ENCODE peak calls at places on chromosome 12, in four cellular contexts. A, F, T and R are unnamed samples.
A peak's percentile ranks its signal among the peaks of the same experiment; 100 is the strongest.

GRCh38 chr12:82524020-82524419 is 162.7 kb upstream of the TMTC2 start:
- DNase-seq in A (peak; percentile 29), T (no peak), F (no peak), R (no peak)

GRCh38 chr12:1360812-1361211 is 233.6 kb downstream of the FBXL14 start:
- DNase-seq in T (no peak), F (no peak), A (peak; percentile 30), R (no peak)

GRCh38 chr12:24191117-24191516 is 241.6 kb upstream of the SOX5 start:
- DNase-seq in T (no peak), F (no peak), A (no peak), R (no peak)

GRCh38 chr12:47190905-47191304 is 111.1 kb upstream of the AMIGO2 start:
- DNase-seq in T (no peak), A (no peak), F (no peak), R (no peak)

GRCh38 chr12:91620949-91621348 is 438.3 kb upstream of the DCN start:
- DNase-seq in A (no peak), F (no peak), T (no peak), R (no peak)

GRCh38 chr12:3596703-3597472 is 105.9 kb downstream of the PRMT8 start:
- DNase-seq in F (no peak), A (no peak), T (no peak), R (no peak)

GRCh38 chr12:116735951-116736599 is 1.8 kb downstream of the SPRING1 start:
- DNase-seq in A (peak; percentile 17), T (no peak), F (no peak), R (no peak)

GRCh38 chr12:53589915-53590314 is 36.3 kb downstream of the ATF7 start:
- DNase-seq in A (no peak), F (no peak), T (no peak), R (no peak)

GRCh38 chr12:23084236-23084995 is 459.4 kb downstream of the ETNK1 start:
- DNase-seq in F (no peak), T (no peak), A (peak; percentile 59), R (no peak)

GRCh38 chr12:71702590-71702989 is 16.7 kb downstream of the TMEM19 start:
- DNase-seq in T (no peak), A (no peak), F (no peak), R (no peak)

GRCh38 chr12:3311027-3311402 is 180.0 kb upstream of the PRMT8 start:
- DNase-seq in T (no peak), A (no peak), F (no peak), R (no peak)

GRCh38 chr12:106645074-106645421 is 62.2 kb downstream of the RFX4 start:
- DNase-seq in F (no peak), A (no peak), T (peak; percentile 80), R (peak; percentile 47)

GRCh38 chr12:60106207-60106606 is 510.4 kb downstream of the SLC16A7 start:
- DNase-seq in F (no peak), T (no peak), A (peak; percentile 14), R (no peak)

GRCh38 chr12:104603545-104603973 is 146.8 kb downstream of the CHST11 start:
- DNase-seq in F (no peak), A (peak; percentile 79), T (no peak), R (no peak)

GRCh38 chr12:132827763-132828703 is 636 bp downstream of the GOLGA3 start:
- DNase-seq in T (no peak), F (no peak), A (peak; percentile 65), R (peak; percentile 36)

GRCh38 chr12:89373772-89374572 is 21.7 kb upstream of the DUSP6 start:
- DNase-seq in T (no peak), A (no peak), F (no peak), R (peak; percentile 52)

GRCh38 chr12:59039005-59039404 is 118.7 kb upstream of the LRIG3 start:
- DNase-seq in T (no peak), F (no peak), A (no peak), R (no peak)

GRCh38 chr12:75870878-75871277 is 160.7 kb downstream of the PHLDA1 start:
- DNase-seq in A (no peak), T (no peak), F (no peak), R (no peak)

GRCh38 chr12:104668274-104668718 is 211.5 kb downstream of the CHST11 start:
- DNase-seq in T (no peak), A (no peak), F (peak; percentile 32), R (no peak)

GRCh38 chr12:25459541-25459951 is 93.5 kb downstream of the LMNTD1 start:
- DNase-seq in A (no peak), F (no peak), T (no peak), R (peak; percentile 49)

GRCh38 chr12:9049520-9050133 is 60.3 kb downstream of the KLRG1 start:
- DNase-seq in F (no peak), A (peak; percentile 57), T (no peak), R (no peak)

GRCh38 chr12:28996688-28997087 is 152.4 kb upstream of the FAR2 start:
- DNase-seq in A (no peak), F (no peak), T (peak; percentile 16), R (no peak)

GRCh38 chr12:31033681-31034080 is 40.0 kb upstream of the DDX11 start:
- DNase-seq in F (no peak), A (no peak), T (no peak), R (no peak)

GRCh38 chr12:127260531-127260930 is 1006.4 kb upstream of the TMEM132C start:
- DNase-seq in A (no peak), T (no peak), F (no peak), R (no peak)

GRCh38 chr12:40226652-40227051 is 1.9 kb downstream of the LRRK2 start:
- DNase-seq in T (peak; percentile 39), A (peak; percentile 90), F (peak; percentile 69), R (no peak)

GRCh38 chr12:89817501-89818226 is 109.0 kb upstream of the ATP2B1 start:
- DNase-seq in A (peak; percentile 53), F (no peak), T (no peak), R (no peak)

GRCh38 chr12:1847411-1847810 is 27.0 kb downstream of the LRTM2 start:
- DNase-seq in T (no peak), F (no peak), A (no peak), R (no peak)

GRCh38 chr12:7242176-7243101 is 53.0 kb downstream of the PEX5 start:
- DNase-seq in F (no peak), A (no peak), T (no peak), R (no peak)
- TF ChIP-seq EP300 in F (no peak), A (no peak), T (no peak), R (no peak)

GRCh38 chr12:65881965-65882413 is 57.7 kb downstream of the HMGA2 start:
- DNase-seq in A (no peak), T (peak; percentile 64), F (peak; percentile 81), R (peak; percentile 86)

GRCh38 chr12:65881348-65881961 is 57.2 kb downstream of the HMGA2 start:
- DNase-seq in A (no peak), F (peak; percentile 62), T (peak; percentile 30), R (no peak)

GRCh38 chr12:65877836-65878235 is 53.6 kb downstream of the HMGA2 start:
- DNase-seq in T (no peak), F (no peak), A (no peak), R (no peak)

GRCh38 chr12:65878540-65878939 is 54.3 kb downstream of the HMGA2 start:
- DNase-seq in F (no peak), A (peak; percentile 39), T (no peak), R (no peak)

GRCh38 chr12:65879878-65880277 is 55.6 kb downstream of the HMGA2 start:
- DNase-seq in A (no peak), T (no peak), F (no peak), R (no peak)
- TF ChIP-seq EP300 in A (no peak), T (peak; percentile 21), F (no peak), R (no peak)

DNA sequence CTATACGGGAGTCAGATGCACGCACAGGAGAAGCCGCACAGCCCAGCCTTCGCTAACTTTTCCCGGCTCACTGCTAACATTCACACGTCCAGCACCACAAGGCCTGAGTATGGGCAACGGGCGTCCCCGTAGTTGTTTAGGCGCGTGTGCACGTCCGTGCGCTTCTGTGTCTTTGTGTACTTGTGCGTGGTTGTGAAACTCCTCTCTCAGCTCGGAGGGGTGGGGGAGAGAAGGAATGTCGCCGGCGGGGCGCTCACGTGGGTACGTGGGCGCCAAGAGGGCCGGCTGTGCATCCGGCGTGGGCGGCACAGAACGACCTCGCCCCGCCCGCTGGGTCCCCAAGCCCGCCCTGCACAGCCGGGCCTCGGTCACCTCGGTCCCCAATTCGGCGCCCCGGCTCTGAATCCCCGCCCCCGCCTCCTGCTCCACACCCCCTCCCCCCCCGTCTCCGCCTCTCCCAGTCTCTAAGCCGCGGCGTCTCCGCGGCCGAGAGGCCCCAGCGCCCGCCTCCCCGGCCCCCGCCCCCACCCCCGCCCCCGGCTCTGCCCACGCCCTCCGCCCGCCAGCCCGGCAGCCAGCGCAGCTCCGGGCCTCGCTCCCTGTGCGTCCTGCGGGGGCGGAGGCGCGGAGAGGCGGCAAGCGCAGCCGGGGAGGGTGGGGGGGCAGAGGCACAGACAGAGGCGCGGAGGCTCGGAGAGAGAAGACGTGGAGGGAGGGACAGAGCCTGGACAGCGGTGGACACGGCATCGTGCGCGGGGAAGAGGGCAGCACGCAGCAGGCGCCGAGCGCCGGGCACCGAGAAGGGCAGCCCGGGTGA is at the start of gene NAB2:
- DNase-seq in A (peak; percentile 97), T (peak; percentile 96), F (peak; percentile 96), R (peak; percentile 99)
- TF ChIP-seq EP300 in A (no peak), T (peak; percentile 97), F (peak; percentile 60), R (no peak)

GRCh38 chr12:109725321-109726105 is 11.9 kb downstream of the FAM222A start:
- DNase-seq in T (no peak), A (no peak), F (no peak), R (no peak)
- TF ChIP-seq EP300 in T (peak; percentile 86), A (no peak), F (no peak), R (no peak)

GRCh38 chr12:93650626-93651025 is 26.5 kb upstream of the CRADD start:
- DNase-seq in F (no peak), A (peak; percentile 17), T (no peak), R (no peak)

GRCh38 chr12:93645702-93646101 is 31.5 kb upstream of the CRADD start:
- DNase-seq in T (no peak), F (no peak), A (no peak), R (no peak)
- TF ChIP-seq EP300 in T (no peak), F (no peak), A (no peak), R (no peak)

DNA sequence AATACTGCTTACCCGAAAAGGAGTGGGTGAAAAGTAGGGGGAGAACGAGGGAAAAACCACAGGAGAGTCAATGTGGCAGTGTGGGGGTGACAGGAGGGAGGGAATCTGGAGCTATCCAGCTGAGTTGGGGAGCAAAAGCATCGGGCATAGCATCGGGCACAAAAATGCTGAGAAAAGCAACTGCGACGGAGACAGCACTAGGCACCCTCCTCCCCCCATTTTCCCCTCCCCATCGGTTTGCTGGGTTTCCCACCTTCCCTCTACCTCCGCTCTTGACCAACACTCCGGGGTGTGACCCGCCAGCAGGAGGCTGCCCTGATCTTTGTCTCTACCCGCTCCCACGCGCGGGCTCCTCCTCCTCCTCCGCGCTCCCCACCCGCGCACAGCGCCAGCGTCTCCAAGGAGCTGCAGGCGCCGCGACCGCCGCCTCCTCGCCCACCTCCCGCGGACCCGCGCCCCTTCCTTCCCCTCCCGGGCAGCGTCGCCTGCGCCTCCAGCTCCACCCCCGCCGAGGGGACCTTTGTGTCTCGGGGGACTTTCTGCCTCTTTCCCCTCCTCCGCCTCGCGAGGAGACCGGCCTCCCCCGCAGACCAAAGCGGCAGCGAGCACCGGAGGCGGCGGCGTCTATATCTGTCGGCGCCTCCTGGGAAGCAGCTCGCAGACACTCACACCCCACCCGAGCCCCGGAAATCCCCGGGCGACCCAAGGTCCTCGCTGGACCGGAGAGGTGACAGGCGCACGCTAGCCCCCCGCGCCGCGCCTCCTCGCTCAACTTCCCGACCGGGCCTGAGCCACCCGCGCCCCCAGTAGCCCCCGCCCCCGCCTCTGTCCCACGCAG is 939 bp downstream of the CDK17 start:
- DNase-seq in A (peak; percentile 62), T (peak; percentile 44), F (peak; percentile 72), R (peak; percentile 85)
- TF ChIP-seq EP300 in A (no peak), T (peak; percentile 49), F (no peak), R (no peak)